ENCODE peak calls at places on chromosomes 2 and 18, in ten cellular contexts. G is left cardiac atrium; Z is GM04504; H is Peyer's patch; W is mesendoderm; N is NCI-H460; A is activated naive CD4-positive, alpha-beta T cell treated with anti-CD3 and anti-CD28 coated beads, Interleukin-2, amount 10 ng/mL, durations not matched to agents 7 days and 5 days; L is stromal cell of bone marrow; S is fibroblast of the aortic adventitia; K is HCT116. F is an unnamed sample.

GRCh38 chr2:157256621-157257020 is 884 bp upstream of the GALNT5 start:
- DNase-seq in G (no peak), Z (no peak), H (no peak), W (no peak), N (no peak), A (no peak), L (no peak), S (peak; percentile 17), K (no peak), F (no peak)

GRCh38 chr2:180690611-180691010 is 289.8 kb upstream of the UBE2E3 start:
- DNase-seq in G (no peak), Z (no peak), H (no peak), W (no peak), N (no peak), A (no peak), L (no peak), S (peak; percentile 40), K (no peak), F (no peak)

GRCh38 chr2:65165595-65165994 is 35.7 kb upstream of the RAB1A start:
- DNase-seq in G (no peak), Z (no peak), H (no peak), W (no peak), N (no peak), A (no peak), L (no peak), S (no peak), K (no peak), F (no peak)

GRCh38 chr2:120269076-120269744 is 16.6 kb downstream of the RALB start:
- DNase-seq in G (no peak), Z (no peak), H (no peak), W (no peak), N (no peak), A (no peak), L (no peak), S (no peak), K (no peak), F (no peak)

GRCh38 chr18:9643549-9643948 is 29.2 kb upstream of the PPP4R1 start:
- DNase-seq in G (no peak), Z (peak; percentile 88), H (no peak), W (peak; percentile 99), N (peak; percentile 74), A (no peak), L (peak; percentile 92), S (peak; percentile 96), K (peak; percentile 85), F (no peak)

GRCh38 chr18:43800584-43800983 is 523.3 kb upstream of the SYT4 start:
- DNase-seq in G (no peak), Z (no peak), H (no peak), W (no peak), N (no peak), A (no peak), L (no peak), S (no peak), K (no peak), F (no peak)

GRCh38 chr2:176084629-176085119 is 912 bp upstream of the EVX2 start:
- DNase-seq in G (no peak), Z (no peak), H (no peak), W (no peak), N (no peak), A (no peak), L (no peak), S (no peak), K (no peak), F (no peak)

GRCh38 chr2:168130302-168130701 is 117.1 kb downstream of the STK39 start:
- DNase-seq in G (no peak), Z (no peak), H (no peak), W (no peak), N (no peak), A (no peak), L (no peak), S (no peak), K (no peak), F (no peak)

GRCh38 chr2:230713331-230714121 is 884 bp downstream of the CAB39 start:
- DNase-seq in G (peak; percentile 62), Z (no peak), H (peak; percentile 44), W (peak; percentile 88), N (peak; percentile 12), A (peak; percentile 63), L (no peak), S (peak; percentile 13), K (no peak), F (peak; percentile 64)